ENCODE peak calls at places on chromosome 15, in five cellular contexts. W is K562, T is A549, Y is IMR-90, J is HepG2. N is an unnamed sample.

GRCh38 chr15:81449836-81450474 is 75.9 kb upstream of the TMC3 start:
- DNase-seq in W (no peak), Y (no peak), J (peak), T (no peak), N (no peak)

GRCh38 chr15:89138999-89139612 is 50.9 kb downstream of the ABHD2 start:
- DNase-seq in T (no peak), J (peak), Y (peak), W (no peak), N (no peak)

GRCh38 chr15:84402856-84403608 is 167.5 kb downstream of the GOLGA6L4 start:
- DNase-seq in T (no peak), W (no peak), Y (no peak), J (no peak), N (no peak)

GRCh38 chr15:78633348-78633747 is 7.7 kb downstream of the CHRNB4 start:
- DNase-seq in J (no peak), Y (no peak), W (no peak), T (no peak), N (no peak)

GRCh38 chr15:45635191-45635638 is 386 bp downstream of the SQOR start:
- DNase-seq in Y (no peak), W (peak), T (peak), J (peak), N (no peak)

GRCh38 chr15:71634820-71635219 is 175.5 kb upstream of the NR2E3 start:
- DNase-seq in Y (no peak), T (no peak), W (no peak), J (no peak), N (no peak)

GRCh38 chr15:98146031-98146430 is 185.5 kb downstream of the ARRDC4 start:
- DNase-seq in W (no peak), T (no peak), Y (no peak), J (no peak), N (no peak)

GRCh38 chr15:77769700-77770099 is 137.0 kb upstream of the LINGO1 start:
- DNase-seq in T (no peak), J (no peak), W (no peak), Y (no peak), N (no peak)

GRCh38 chr15:39416258-39416657 is 164.6 kb upstream of the THBS1 start:
- DNase-seq in J (no peak), W (no peak), T (no peak), Y (no peak), N (no peak)

GRCh38 chr15:51681303-51681963 is at the start of gene SCG3:
- DNase-seq in T (peak), J (peak), Y (peak), W (peak), N (peak)

GRCh38 chr15:20357139-20358065 is 184.2 kb downstream of the GOLGA6L6 start:
- DNase-seq in J (no peak), W (no peak), Y (no peak), T (peak), N (no peak)

GRCh38 chr15:70160267-70160666 is 62.5 kb upstream of the TLE3 start:
- DNase-seq in Y (no peak), T (no peak), W (no peak), J (no peak), N (no peak)

GRCh38 chr15:66774001-66774814 is 72.2 kb downstream of the SMAD6 start:
- DNase-seq in T (peak), J (peak), Y (peak), W (peak), N (peak)
- H3K4me2 ChIP-seq in T (peak), J (peak), Y (no peak), W (no peak), N (peak)

GRCh38 chr15:67024322-67024997 is 40.9 kb upstream of the SMAD3 start:
- DNase-seq in Y (peak), T (peak), W (peak), J (peak), N (no peak)

GRCh38 chr15:67026171-67026967 is 39.0 kb upstream of the SMAD3 start:
- DNase-seq in J (no peak), T (no peak), W (no peak), Y (no peak), N (no peak)

GRCh38 chr15:67023517-67024321 is 41.7 kb upstream of the SMAD3 start:
- DNase-seq in Y (no peak), W (no peak), J (no peak), T (no peak), N (no peak)

GRCh38 chr15:67025719-67026118 is 39.7 kb upstream of the SMAD3 start:
- DNase-seq in T (peak), W (peak), J (no peak), Y (peak), N (no peak)

DNA sequence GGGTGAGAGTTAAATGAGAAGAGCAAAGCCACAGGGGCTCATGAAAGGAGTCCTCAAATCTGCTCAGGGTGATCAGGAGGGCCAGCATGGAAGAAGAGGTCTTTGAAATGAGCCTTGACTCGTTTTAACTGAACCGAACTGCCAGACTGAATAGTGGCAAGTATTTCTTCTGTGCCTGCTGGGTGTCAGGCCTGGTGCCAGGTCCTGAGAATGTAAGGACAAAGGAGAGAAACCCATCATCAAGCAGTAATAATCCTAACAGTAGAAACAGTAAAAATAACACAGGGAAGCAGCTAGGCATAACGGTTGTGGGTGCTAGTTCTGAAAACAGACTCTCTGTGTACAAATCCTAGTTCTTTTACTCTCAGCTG is 40.4 kb upstream of the SMAD3 start:
- DNase-seq in W (no peak), J (no peak), T (no peak), Y (no peak), N (no peak)
- TF ChIP-seq MAFK in W (no peak), J (no peak), T (no peak), Y (no peak), N (no peak)

GRCh38 chr15:90862964-90863721 is 5.2 kb upstream of the FURIN start:
- DNase-seq in W (no peak), Y (no peak), J (no peak), T (peak), N (no peak)

GRCh38 chr15:90859234-90860131 is 8.9 kb upstream of the FURIN start:
- DNase-seq in T (no peak), J (peak), W (no peak), Y (no peak), N (no peak)

GRCh38 chr15:90860450-90860849 is 7.9 kb upstream of the FURIN start:
- DNase-seq in Y (no peak), W (no peak), T (no peak), J (peak), N (no peak)

GRCh38 chr15:90862487-90862886 is 5.9 kb upstream of the FURIN start:
- DNase-seq in W (no peak), J (no peak), T (no peak), Y (no peak), N (no peak)

GRCh38 chr15:90860942-90861675 is 7.3 kb upstream of the FURIN start:
- DNase-seq in T (peak), Y (no peak), J (peak), W (no peak), N (no peak)
- H3K4me2 ChIP-seq in T (peak), Y (no peak), J (peak), W (no peak), N (no peak)

DNA sequence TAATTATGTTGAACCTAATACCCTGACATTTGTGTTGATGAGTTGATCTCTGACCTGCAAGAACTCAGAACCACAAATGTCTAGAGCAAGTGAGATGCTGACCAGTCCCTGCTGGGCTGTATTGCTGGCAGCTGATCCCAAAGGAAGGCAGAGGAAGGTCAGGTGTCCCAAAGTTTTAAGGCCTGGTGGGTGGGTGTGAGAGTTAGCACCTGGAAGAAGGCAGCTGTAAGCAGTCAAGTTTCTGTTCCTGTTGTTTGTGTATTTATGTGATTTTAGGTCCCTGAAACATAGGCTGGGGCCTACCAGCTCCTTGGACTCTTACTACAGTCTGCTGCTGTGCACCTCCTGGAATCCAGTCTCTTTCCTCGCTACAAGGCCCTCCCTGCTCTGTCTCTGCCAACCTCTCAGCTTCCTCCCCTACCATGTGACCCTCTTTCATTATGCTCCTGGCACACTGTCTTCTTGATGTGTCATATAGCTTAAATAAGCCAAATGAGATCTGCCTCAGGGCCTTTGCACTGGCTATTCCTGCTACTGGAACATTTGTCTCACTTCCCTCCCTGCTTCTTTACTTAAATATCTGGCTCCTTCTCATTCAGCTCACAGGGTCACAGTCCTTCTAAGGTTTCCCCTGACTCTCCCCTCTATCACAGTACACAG is 31.0 kb upstream of the ATOSA start:
- DNase-seq in T (no peak), Y (no peak), J (no peak), W (no peak), N (no peak)
- TF ChIP-seq MAFK in T (no peak), Y (no peak), J (no peak), W (no peak), N (no peak)

N was measured in H1.